ENCODE peak calls at places on chromosome 18, in nine cellular contexts. O, D, Y, H, Z, B, G, M and P are unnamed samples.

GRCh38 chr18:23667114-23667513 is 4.4 kb upstream of the ANKRD29 start:
- DNase-seq in O (no peak), D (no peak), Y (no peak), H (no peak), Z (no peak), B (no peak), G (no peak), M (no peak), P (no peak)

GRCh38 chr18:63097198-63097597 is 222.4 kb downstream of the BCL2 start:
- DNase-seq in O (no peak), D (peak), Y (no peak), H (no peak), Z (no peak), B (peak), G (no peak), M (no peak), P (no peak)

GRCh38 chr18:48885266-48885950 is 65.4 kb downstream of the SMAD7 start:
- DNase-seq in O (no peak), D (no peak), Y (no peak), H (no peak), Z (no peak), B (peak), G (no peak), M (no peak), P (no peak)

GRCh38 chr18:14922031-14922430 is 174.1 kb downstream of the ANKRD30B start:
- DNase-seq in O (no peak), D (no peak), Y (no peak), H (no peak), Z (no peak), B (no peak), G (no peak), M (no peak), P (no peak)

GRCh38 chr18:79637921-79638855 is 41.4 kb upstream of the CTDP1 start:
- DNase-seq in O (no peak), D (no peak), Y (no peak), H (no peak), Z (no peak), B (no peak), G (no peak), M (no peak), P (no peak)

GRCh38 chr18:44117821-44118220 is 562.9 kb upstream of the SETBP1 start:
- DNase-seq in O (no peak), D (no peak), Y (no peak), H (no peak), Z (no peak), B (no peak), G (no peak), M (no peak), P (no peak)

GRCh38 chr18:59101830-59102414 is 37.8 kb upstream of the SEC11C start:
- DNase-seq in O (no peak), D (peak), Y (no peak), H (no peak), Z (no peak), B (no peak), G (no peak), M (no peak), P (no peak)

GRCh38 chr18:57910817-57911216 is 107.7 kb upstream of the ATP8B1 start:
- DNase-seq in O (no peak), D (no peak), Y (no peak), H (no peak), Z (no peak), B (no peak), G (no peak), M (no peak), P (no peak)

GRCh38 chr18:67200665-67201064 is 315.9 kb downstream of the DSEL start:
- DNase-seq in O (no peak), D (no peak), Y (no peak), H (no peak), Z (no peak), B (no peak), G (no peak), M (no peak), P (no peak)

GRCh38 chr18:67194886-67195285 is 321.6 kb downstream of the DSEL start:
- DNase-seq in O (no peak), D (no peak), Y (no peak), H (no peak), Z (no peak), B (no peak), G (no peak), M (no peak), P (no peak)

DNA sequence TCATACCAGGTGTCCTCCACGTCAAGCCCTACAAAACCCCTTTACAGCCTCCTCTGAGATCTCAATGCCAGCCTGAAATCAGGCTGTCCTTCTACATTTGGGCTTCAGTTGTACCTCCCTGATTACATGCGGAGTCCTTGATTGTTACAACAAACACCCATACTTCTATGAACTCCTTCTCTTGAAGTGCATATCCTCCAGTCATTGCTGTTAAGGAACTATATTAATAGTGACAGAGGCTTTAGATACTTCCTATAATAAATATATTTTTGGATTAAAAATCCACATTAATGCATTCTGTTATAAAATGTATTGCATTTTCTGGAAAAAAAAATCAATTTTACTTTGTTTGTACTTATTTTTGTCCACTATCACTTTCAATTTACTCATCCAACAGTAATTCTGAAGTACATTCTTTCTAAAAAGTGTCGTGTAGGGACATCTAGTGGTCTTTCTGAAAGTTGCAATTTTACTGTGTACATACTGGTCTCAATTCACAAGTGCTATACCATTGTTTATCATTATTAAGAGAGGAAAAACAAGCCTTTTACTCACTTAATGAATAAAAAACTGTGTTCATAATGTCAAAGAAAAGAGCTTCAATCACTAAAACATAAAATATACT is 316.4 kb downstream of the DSEL start:
- DNase-seq in O (no peak), D (peak), Y (no peak), H (no peak), Z (peak), B (peak), G (peak), M (no peak), P (no peak)
- TF ChIP-seq CTCF in O (peak), D (peak), Y (peak), H (peak), Z (peak), B (peak), G (peak), M (peak), P (peak)

DNA sequence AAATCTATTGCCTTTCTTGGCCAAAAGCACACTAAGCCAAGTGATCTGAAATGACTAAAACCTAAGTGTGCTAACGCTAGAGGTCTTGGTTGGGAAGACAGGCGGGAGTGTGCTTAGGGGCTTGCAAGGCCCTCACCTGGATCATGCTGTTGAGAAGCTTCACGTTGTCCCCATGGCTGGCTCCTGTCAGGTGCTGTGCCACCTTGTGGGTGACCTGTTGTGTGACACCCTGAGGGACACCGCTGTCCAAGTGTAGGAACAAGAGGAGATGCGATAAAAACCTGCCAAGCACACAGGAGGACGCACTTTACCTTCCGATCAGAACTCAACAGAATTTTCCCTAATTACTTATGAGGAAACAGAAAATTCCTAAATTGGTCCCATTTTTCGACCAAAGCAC is 50.8 kb downstream of the EPG5 start:
- DNase-seq in O (no peak), D (no peak), Y (no peak), H (no peak), Z (no peak), B (no peak), G (no peak), M (no peak), P (no peak)
- TF ChIP-seq CTCF in O (peak), D (no peak), Y (no peak), H (no peak), Z (no peak), B (no peak), G (no peak), M (no peak), P (no peak)

GRCh38 chr18:69943021-69943420 is 4.7 kb downstream of the CD226 start:
- DNase-seq in O (no peak), D (no peak), Y (no peak), H (no peak), Z (no peak), B (no peak), G (no peak), M (no peak), P (no peak)
- TF ChIP-seq CTCF in O (no peak), D (peak), Y (no peak), H (no peak), Z (peak), B (peak), G (no peak), M (no peak), P (no peak)

GRCh38 chr18:76380791-76381405 is 114.1 kb downstream of the ZNF516 start:
- DNase-seq in O (no peak), D (peak), Y (no peak), H (no peak), Z (no peak), B (peak), G (no peak), M (no peak), P (no peak)
- TF ChIP-seq CTCF in O (no peak), D (peak), Y (no peak), H (no peak), Z (peak), B (peak), G (no peak), M (no peak), P (peak)